ENCODE peak calls at places on chromosomes 11 and 22, in five cellular contexts. F is CD4-positive, alpha-beta T cell; T is GOT3; J is mucosa of descending colon; D is stimulated activated CD8-positive, alpha-beta memory T cell treated with anti-CD3 and anti-CD28 coated beads, Interleukin-12 subunit alpha, Interleukin-12 subunit beta, amount 100 ng/mL, for 4 hours. S is an unnamed sample.
A peak's percentile ranks its signal among the peaks of the same experiment; 100 is the strongest.

GRCh38 chr22:30675436-30675835 is 7.8 kb upstream of the DUSP18 start:
- DNase-seq in J (no peak), D (no peak), T (no peak), F (no peak), S (no peak)

GRCh38 chr11:1844221-1845094 is 5.7 kb downstream of the TNNI2 start:
- DNase-seq in J (peak; percentile 56), T (no peak), D (no peak), F (no peak), S (peak; percentile 57)

GRCh38 chr11:134542401-134543143 is 130.5 kb upstream of the B3GAT1 start:
- DNase-seq in T (no peak), F (no peak), J (peak; percentile 62), D (no peak), S (peak; percentile 63)

GRCh38 chr11:130145975-130146776 is 13.4 kb upstream of the ST14 start:
- DNase-seq in F (no peak), D (no peak), T (no peak), J (peak; percentile 87), S (peak; percentile 89)

GRCh38 chr11:122671270-122671906 is 15.9 kb downstream of the UBASH3B start:
- DNase-seq in T (no peak), D (no peak), J (no peak), F (no peak), S (no peak)

GRCh38 chr11:92790376-92790775 is 179.1 kb upstream of the MTNR1B start:
- DNase-seq in D (no peak), F (no peak), J (no peak), T (no peak), S (no peak)

GRCh38 chr22:27416553-27417427 is 384.8 kb downstream of the MN1 start:
- DNase-seq in D (no peak), F (no peak), J (no peak), T (peak; percentile 26), S (peak; percentile 64)

GRCh38 chr11:2138436-2139117 is 612 bp downstream of the IGF2 start:
- DNase-seq in D (no peak), J (no peak), T (no peak), F (no peak), S (peak; percentile 55)

GRCh38 chr22:25407859-25408229 is 156.6 kb upstream of the GRK3 start:
- DNase-seq in J (no peak), F (no peak), T (no peak), D (no peak), S (no peak)

GRCh38 chr11:126150256-126150655 is 61.2 kb downstream of the RPUSD4 start:
- DNase-seq in J (no peak), T (no peak), F (no peak), D (no peak), S (no peak)

GRCh38 chr11:105153392-105153791 is 13.8 kb upstream of the CARD18 start:
- DNase-seq in J (no peak), T (no peak), D (no peak), F (no peak), S (no peak)

S was measured in hepatocyte.